ENCODE peak calls at places on chromosomes 7 and 10, in six cellular contexts. One of them, this sample, is unnamed.

GRCh38 chr10:62755662-62756653 is 48.6 kb upstream of the ADO start:
- DNase-seq in GM12878: no peak
- DNase-seq in HepG2: no peak
- DNase-seq in GM12891: no peak
- DNase-seq in K562: no peak
- DNase-seq in H1: no peak
- DNase-seq in this sample: no peak

GRCh38 chr7:100369105-100369504 is 4.2 kb upstream of the PILRA start:
- DNase-seq in GM12878: peak
- DNase-seq in HepG2: no peak
- DNase-seq in GM12891: peak
- DNase-seq in K562: peak
- DNase-seq in H1: no peak
- DNase-seq in this sample: peak

GRCh38 chr7:101941481-101942383 is 124.3 kb downstream of the CUX1 start:
- DNase-seq in GM12878: no peak
- DNase-seq in HepG2: no peak
- DNase-seq in GM12891: no peak
- DNase-seq in K562: peak
- DNase-seq in H1: no peak
- DNase-seq in this sample: no peak

GRCh38 chr7:97064972-97065587 is 40.4 kb upstream of the DLX5 start:
- DNase-seq in GM12878: no peak
- DNase-seq in HepG2: peak
- DNase-seq in GM12891: peak
- DNase-seq in K562: peak
- DNase-seq in H1: peak
- DNase-seq in this sample: peak

GRCh38 chr10:15262036-15262713 is 93.7 kb upstream of the NMT2 start:
- DNase-seq in GM12878: no peak
- DNase-seq in HepG2: peak
- DNase-seq in GM12891: no peak
- DNase-seq in K562: peak
- DNase-seq in H1: no peak
- DNase-seq in this sample: no peak

GRCh38 chr7:96708872-96709271 is 774 bp downstream of the SEM1 start:
- DNase-seq in GM12878: no peak
- DNase-seq in HepG2: no peak
- DNase-seq in GM12891: no peak
- DNase-seq in K562: no peak
- DNase-seq in H1: no peak
- DNase-seq in this sample: no peak

GRCh38 chr10:131848296-131848695 is 52.5 kb upstream of the PPP2R2D start:
- DNase-seq in GM12878: no peak
- DNase-seq in HepG2: no peak
- DNase-seq in GM12891: no peak
- DNase-seq in K562: no peak
- DNase-seq in H1: no peak
- DNase-seq in this sample: no peak

GRCh38 chr7:80453699-80454340 is 58.0 kb downstream of the GNAT3 start:
- DNase-seq in GM12878: no peak
- DNase-seq in HepG2: peak
- DNase-seq in GM12891: no peak
- DNase-seq in K562: peak
- DNase-seq in H1: no peak
- DNase-seq in this sample: no peak

GRCh38 chr10:71266147-71266917 is 52.7 kb upstream of the SLC29A3 start:
- DNase-seq in GM12878: no peak
- DNase-seq in HepG2: peak
- DNase-seq in GM12891: no peak
- DNase-seq in K562: peak
- DNase-seq in H1: no peak
- DNase-seq in this sample: no peak

GRCh38 chr10:80408198-80409085 is at the start of gene PRXL2A:
- DNase-seq in GM12878: no peak
- DNase-seq in HepG2: peak
- DNase-seq in GM12891: peak
- DNase-seq in K562: peak
- DNase-seq in H1: peak
- DNase-seq in this sample: peak
- TF ChIP-seq POLR2A in GM12878: peak
- TF ChIP-seq POLR2A in HepG2: peak
- TF ChIP-seq POLR2A in GM12891: no peak
- TF ChIP-seq POLR2A in K562: no peak
- TF ChIP-seq POLR2A in H1: peak
- TF ChIP-seq POLR2A in this sample: peak

GRCh38 chr10:24207781-24208611 is 942 bp upstream of the KIAA1217 start:
- DNase-seq in GM12878: no peak
- DNase-seq in HepG2: peak
- DNase-seq in GM12891: no peak
- DNase-seq in K562: no peak
- DNase-seq in H1: no peak
- DNase-seq in this sample: no peak

GRCh38 chr10:24206926-24207701 is 1.8 kb upstream of the KIAA1217 start:
- DNase-seq in GM12878: no peak
- DNase-seq in HepG2: no peak
- DNase-seq in GM12891: no peak
- DNase-seq in K562: no peak
- DNase-seq in H1: no peak
- DNase-seq in this sample: no peak

GRCh38 chr10:24209421-24209770 is 458 bp downstream of the KIAA1217 start:
- DNase-seq in GM12878: no peak
- DNase-seq in HepG2: no peak
- DNase-seq in GM12891: no peak
- DNase-seq in K562: no peak
- DNase-seq in H1: no peak
- DNase-seq in this sample: no peak

GRCh38 chr10:24209946-24210491 is 1.1 kb downstream of the KIAA1217 start:
- DNase-seq in GM12878: peak
- DNase-seq in HepG2: peak
- DNase-seq in GM12891: peak
- DNase-seq in K562: no peak
- DNase-seq in H1: no peak
- DNase-seq in this sample: peak

GRCh38 chr10:24208661-24209420 is at the start of gene KIAA1217:
- DNase-seq in GM12878: no peak
- DNase-seq in HepG2: peak
- DNase-seq in GM12891: no peak
- DNase-seq in K562: no peak
- DNase-seq in H1: peak
- DNase-seq in this sample: no peak
- TF ChIP-seq POLR2AphosphoS5 in GM12878: no peak
- TF ChIP-seq POLR2AphosphoS5 in HepG2: peak
- TF ChIP-seq POLR2AphosphoS5 in GM12891: no peak
- TF ChIP-seq POLR2AphosphoS5 in K562: no peak
- TF ChIP-seq POLR2AphosphoS5 in H1: peak
- TF ChIP-seq POLR2AphosphoS5 in this sample: no peak

GRCh38 chr10:95580140-95580539 is 19.0 kb upstream of the SORBS1 start:
- DNase-seq in GM12878: no peak
- DNase-seq in HepG2: no peak
- DNase-seq in GM12891: no peak
- DNase-seq in K562: no peak
- DNase-seq in H1: no peak
- DNase-seq in this sample: no peak
- TF ChIP-seq TAF1 in GM12878: no peak
- TF ChIP-seq TAF1 in HepG2: no peak
- TF ChIP-seq TAF1 in GM12891: no peak
- TF ChIP-seq TAF1 in K562: no peak
- TF ChIP-seq TAF1 in H1: no peak
- TF ChIP-seq TAF1 in this sample: no peak

GRCh38 chr10:116627386-116627933 is 6.7 kb downstream of the PNLIPRP2 start:
- DNase-seq in GM12878: no peak
- DNase-seq in HepG2: peak
- DNase-seq in GM12891: no peak
- DNase-seq in K562: peak
- DNase-seq in H1: peak
- DNase-seq in this sample: no peak
- TF ChIP-seq POLR2A in GM12878: no peak
- TF ChIP-seq POLR2A in HepG2: no peak
- TF ChIP-seq POLR2A in GM12891: no peak
- TF ChIP-seq POLR2A in K562: no peak
- TF ChIP-seq POLR2A in H1: no peak
- TF ChIP-seq POLR2A in this sample: no peak

This sample was measured in GM12892.